ENCODE peak calls at places on chromosome 16, in nine cellular contexts. V, L, U, B, P, S, X, K and Q are unnamed samples.

GRCh38 chr16:2250652-2251280 is 621 bp downstream of the ECI1 start:
- DNase-seq in V (no peak), L (no peak), U (peak; percentile 17), B (peak; percentile 61), P (no peak), S (peak; percentile 30), X (no peak), K (peak; percentile 20), Q (no peak)

GRCh38 chr16:89246903-89247733 is 29.6 kb downstream of the ZNF778 start:
- DNase-seq in V (peak; percentile 92), L (peak; percentile 81), U (peak; percentile 60), B (peak; percentile 96), P (peak; percentile 11), S (peak; percentile 99), X (peak; percentile 42), K (peak; percentile 89), Q (peak; percentile 11)

GRCh38 chr16:46693598-46693997 is 4.1 kb downstream of the ORC6 start:
- DNase-seq in V (no peak), L (no peak), U (no peak), B (no peak), P (no peak), S (no peak), X (no peak), K (no peak), Q (no peak)

GRCh38 chr16:81350306-81350615 is 35.5 kb downstream of the GAN start:
- DNase-seq in V (no peak), L (no peak), U (no peak), B (no peak), P (no peak), S (no peak), X (no peak), K (peak; percentile 12), Q (no peak)

GRCh38 chr16:49158029-49158642 is 123.5 kb downstream of the CBLN1 start:
- DNase-seq in V (no peak), L (no peak), U (peak; percentile 0), B (no peak), P (no peak), S (peak; percentile 81), X (no peak), K (peak; percentile 1), Q (no peak)

GRCh38 chr16:31215287-31216115 is 1.4 kb downstream of the PYDC1 start:
- DNase-seq in V (no peak), L (peak; percentile 64), U (peak; percentile 83), B (peak; percentile 81), P (peak; percentile 15), S (peak; percentile 69), X (no peak), K (peak; percentile 65), Q (no peak)

GRCh38 chr16:23687034-23687808 is 8.5 kb downstream of the PLK1 start:
- DNase-seq in V (no peak), L (no peak), U (no peak), B (no peak), P (no peak), S (no peak), X (no peak), K (no peak), Q (no peak)

GRCh38 chr16:78962457-78962929 is 638.0 kb downstream of the MAF start:
- DNase-seq in V (no peak), L (no peak), U (no peak), B (no peak), P (no peak), S (no peak), X (no peak), K (no peak), Q (no peak)

GRCh38 chr16:47970291-47970931 is 185.4 kb downstream of the ABCC12 start:
- DNase-seq in V (no peak), L (peak; percentile 30), U (peak; percentile 45), B (no peak), P (no peak), S (peak; percentile 41), X (no peak), K (peak; percentile 44), Q (no peak)